ENCODE peak calls at places on chromosome 21, in six cellular contexts. E is A549, A is HepG2, B is NB4, C is endothelial cell of umbilical vein, O is GM12878. H is an unnamed sample.

GRCh38 chr21:14215971-14216621 is at the start of gene RBM11:
- DNase-seq in E (peak; percentile 55), A (peak; percentile 5), B (peak; percentile 12), C (peak; percentile 8), O (no peak), H (peak; percentile 89)

GRCh38 chr21:42732033-42732410 is 78.6 kb downstream of the PDE9A start:
- DNase-seq in E (no peak), A (no peak), B (no peak), C (no peak), O (no peak), H (no peak)

GRCh38 chr21:28856588-28857250 is 136.0 kb downstream of the LTN1 start:
- DNase-seq in E (no peak), A (peak; percentile 53), B (no peak), C (no peak), O (no peak), H (no peak)

GRCh38 chr21:14591277-14591876 is 45.3 kb upstream of the SAMSN1 start:
- DNase-seq in E (no peak), A (no peak), B (no peak), C (no peak), O (no peak), H (no peak)

GRCh38 chr21:28615276-28615675 is 377.4 kb downstream of the LTN1 start:
- DNase-seq in E (no peak), A (no peak), B (no peak), C (no peak), O (no peak), H (no peak)

GRCh38 chr21:37338671-37339526 is 27.7 kb upstream of the DYRK1A start:
- DNase-seq in E (peak; percentile 93), A (peak; percentile 79), B (peak; percentile 34), C (peak; percentile 76), O (no peak), H (peak; percentile 71)

GRCh38 chr21:37231247-37231645 is 35.9 kb downstream of the VPS26C start:
- DNase-seq in E (no peak), A (no peak), B (no peak), C (no peak), O (no peak), H (no peak)

GRCh38 chr21:38958940-38959685 is 153.4 kb downstream of the ETS2 start:
- DNase-seq in E (peak; percentile 45), A (peak; percentile 62), B (peak; percentile 67), C (no peak), O (no peak), H (peak; percentile 33)

GRCh38 chr21:39867198-39867650 is at the start of gene PCP4:
- DNase-seq in E (peak; percentile 36), A (peak; percentile 7), B (peak; percentile 47), C (no peak), O (no peak), H (peak; percentile 64)

GRCh38 chr21:38413958-38414506 is 84.2 kb downstream of the ERG start:
- DNase-seq in E (no peak), A (no peak), B (no peak), C (no peak), O (no peak), H (no peak)

GRCh38 chr21:24939288-24939687 is 668.0 kb downstream of the MRPL39 start:
- DNase-seq in E (no peak), A (no peak), B (no peak), C (no peak), O (no peak), H (no peak)

GRCh38 chr21:14050121-14050520 is 160.6 kb downstream of the LIPI start:
- DNase-seq in E (no peak), A (no peak), B (no peak), C (no peak), O (no peak), H (no peak)

GRCh38 chr21:28883931-28884330 is 108.7 kb downstream of the LTN1 start:
- DNase-seq in E (no peak), A (no peak), B (no peak), C (no peak), O (no peak), H (peak; percentile 16)

GRCh38 chr21:37710555-37711293 is 205.5 kb downstream of the KCNJ6 start:
- DNase-seq in E (no peak), A (peak; percentile 4), B (no peak), C (no peak), O (no peak), H (no peak)

GRCh38 chr21:37688952-37689659 is 227.2 kb downstream of the KCNJ6 start:
- DNase-seq in E (no peak), A (no peak), B (no peak), C (no peak), O (no peak), H (no peak)

GRCh38 chr21:39648879-39649278 is 36.1 kb downstream of the B3GALT5 start:
- DNase-seq in E (no peak), A (no peak), B (no peak), C (no peak), O (no peak), H (no peak)

GRCh38 chr21:42199488-42200463 is 19.2 kb upstream of the ABCG1 start:
- DNase-seq in E (peak; percentile 39), A (peak; percentile 10), B (peak; percentile 88), C (peak; percentile 82), O (peak; percentile 8), H (no peak)

GRCh38 chr21:27112186-27112585 is 145.3 kb upstream of the ADAMTS5 start:
- DNase-seq in E (no peak), A (no peak), B (no peak), C (no peak), O (no peak), H (no peak)

GRCh38 chr21:41490330-41490729 is 17.6 kb downstream of the TMPRSS2 start:
- DNase-seq in E (no peak), A (no peak), B (no peak), C (no peak), O (no peak), H (no peak)

GRCh38 chr21:44532165-44532564 is 7.8 kb downstream of the KRTAP10-1 start:
- DNase-seq in E (no peak), A (no peak), B (no peak), C (no peak), O (no peak), H (no peak)

GRCh38 chr21:44531606-44532128 is 8.3 kb downstream of the KRTAP10-1 start:
- DNase-seq in E (no peak), A (no peak), B (no peak), C (no peak), O (no peak), H (no peak)

GRCh38 chr21:44530221-44530902 is 9.6 kb downstream of the KRTAP10-1 start:
- DNase-seq in E (no peak), A (no peak), B (no peak), C (no peak), O (no peak), H (no peak)

GRCh38 chr21:44529503-44530125 is 10.4 kb downstream of the KRTAP10-1 start:
- DNase-seq in E (no peak), A (no peak), B (no peak), C (no peak), O (no peak), H (no peak)

DNA sequence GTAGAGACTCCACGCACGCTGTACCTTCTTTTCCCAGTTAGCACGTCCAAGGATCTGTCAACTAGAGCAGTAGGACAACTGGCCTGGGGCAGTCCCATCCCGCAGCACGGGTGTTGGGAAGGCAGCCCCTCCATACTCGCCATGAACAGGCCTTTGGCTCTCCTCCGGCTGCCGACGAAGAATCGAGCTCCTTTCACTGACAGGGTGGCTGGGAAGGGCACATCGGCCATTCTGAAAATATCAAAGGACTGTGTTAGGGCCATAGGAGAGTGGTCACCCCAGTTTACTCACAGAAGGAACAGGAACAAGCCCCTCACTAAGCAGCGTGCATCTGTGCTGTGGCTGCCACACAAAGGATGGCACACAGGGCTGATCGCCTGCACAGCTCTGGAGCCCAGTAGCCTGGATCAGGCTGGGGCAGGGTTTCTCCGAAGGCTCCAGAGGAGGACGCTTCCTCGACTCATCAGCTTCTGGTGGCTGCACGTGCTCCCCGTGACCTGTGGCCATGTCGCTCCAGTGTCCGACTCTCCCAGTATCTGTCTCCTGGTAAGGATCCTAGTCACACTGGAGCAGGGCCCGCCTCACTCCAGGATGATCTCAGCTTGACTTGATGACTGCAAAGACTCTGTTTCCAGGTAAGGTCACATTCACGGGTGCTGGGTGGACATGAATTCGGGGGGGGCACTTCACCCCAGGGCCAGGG is 8.9 kb downstream of the KRTAP10-1 start:
- DNase-seq in E (no peak), A (no peak), B (no peak), C (no peak), O (no peak), H (no peak)
- TF ChIP-seq MYC in E (no peak), A (no peak), B (no peak), C (no peak), O (no peak), H (no peak)

DNA sequence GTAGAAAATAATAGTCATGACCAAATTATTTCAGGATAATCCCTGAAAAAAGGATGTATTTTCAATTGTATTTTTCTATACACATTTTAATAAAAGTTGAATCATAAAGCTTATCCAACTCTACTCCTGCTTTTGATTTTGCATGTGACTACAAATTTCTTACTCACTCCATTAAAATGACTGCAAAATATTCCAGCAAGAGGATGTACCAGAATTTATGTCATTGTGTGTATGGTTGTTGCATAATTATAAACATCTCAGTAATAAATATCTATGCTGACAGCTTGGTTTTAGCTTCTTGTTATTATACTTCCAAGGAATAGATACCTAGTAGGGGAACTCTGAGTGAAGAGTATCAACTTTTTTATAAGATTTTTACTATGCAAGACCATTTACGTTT is 463.2 kb upstream of the RUNX1 start:
- DNase-seq in E (no peak), A (no peak), B (no peak), C (no peak), O (no peak), H (no peak)
- TF ChIP-seq MYC in E (no peak), A (no peak), B (no peak), C (no peak), O (no peak), H (no peak)

DNA sequence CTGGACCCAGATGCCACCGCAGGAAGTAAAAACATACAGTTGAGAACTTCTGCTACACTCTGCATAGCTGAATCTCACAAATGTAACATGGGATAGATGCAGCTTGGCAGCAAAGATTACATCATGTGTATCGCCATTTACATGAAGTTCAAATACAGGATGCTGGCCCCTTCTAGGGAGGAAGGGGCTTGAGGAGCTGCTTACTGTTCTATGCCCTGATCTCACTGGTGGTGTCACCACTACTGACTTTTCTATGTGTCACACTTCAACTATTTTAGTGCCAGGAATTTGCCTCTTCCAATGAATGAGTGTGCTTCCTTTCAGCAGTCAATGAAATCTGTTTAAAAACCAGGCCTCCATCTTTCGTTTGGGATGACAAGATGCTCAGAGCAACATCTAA is 31.1 kb downstream of the MRAP start:
- DNase-seq in E (no peak), A (peak; percentile 27), B (no peak), C (peak; percentile 73), O (no peak), H (no peak)
- TF ChIP-seq MYC in E (no peak), A (no peak), B (no peak), C (no peak), O (no peak), H (no peak)

DNA sequence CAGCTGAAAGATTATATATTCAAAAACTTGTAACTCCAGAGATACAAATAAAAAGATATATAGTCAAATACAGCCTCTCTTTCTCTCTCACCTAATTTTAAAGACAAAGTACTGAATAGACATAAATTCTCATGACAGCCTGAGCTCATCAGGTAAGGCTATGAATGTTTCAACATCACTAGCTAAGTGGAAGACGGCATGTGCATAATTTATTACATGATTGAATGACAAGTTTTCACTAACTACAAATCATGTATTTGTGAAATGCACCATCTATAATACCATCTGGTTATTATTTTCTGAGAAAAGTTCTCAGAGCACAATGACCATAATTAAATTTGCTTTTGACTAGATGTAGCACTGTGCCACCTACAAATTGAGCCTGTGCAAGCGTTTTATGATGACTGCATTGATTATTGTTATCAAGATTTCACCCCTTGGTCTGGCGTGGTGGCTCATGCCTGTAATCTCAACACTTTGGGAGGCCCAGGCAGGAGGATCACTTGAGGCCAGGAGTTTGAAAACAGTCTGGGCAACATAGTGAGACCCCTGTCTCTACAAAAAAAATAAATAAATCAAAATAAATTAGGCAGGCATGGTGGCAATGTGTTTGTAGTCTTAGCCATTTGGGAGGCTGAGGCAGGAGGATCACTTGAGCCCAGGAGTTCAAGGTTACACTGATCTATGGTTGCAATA is 128.2 kb downstream of the APP start:
- DNase-seq in E (no peak), A (no peak), B (no peak), C (no peak), O (no peak), H (no peak)
- TF ChIP-seq MYC in E (no peak), A (no peak), B (no peak), C (no peak), O (no peak), H (no peak)

H was measured in K562.